ENCODE peak calls at places on chromosomes 12 and 14, in nine cellular contexts. N, B, T, K, A, O, P, U and Z are unnamed samples.

GRCh38 chr14:32702571-32702970 is 236.1 kb upstream of the NPAS3 start:
- DNase-seq in P (no peak), N (peak), K (peak), A (no peak), T (no peak), B (no peak), O (no peak), U (peak), Z (peak)

GRCh38 chr12:110035534-110036104 is 12.7 kb downstream of the C12orf76 start:
- DNase-seq in N (no peak), T (no peak), B (no peak), U (no peak), A (no peak), K (no peak), O (no peak), P (no peak), Z (no peak)

GRCh38 chr14:87955501-87955900 is 37.5 kb downstream of the GALC start:
- DNase-seq in P (peak), T (no peak), N (no peak), B (no peak), O (no peak), A (no peak), K (no peak), U (no peak), Z (no peak)

GRCh38 chr14:72608391-72609204 is 285.3 kb downstream of the DPF3 start:
- DNase-seq in P (peak), T (no peak), B (peak), A (no peak), N (peak), K (no peak), U (no peak), O (no peak), Z (no peak)

GRCh38 chr14:55731881-55732498 is 152.0 kb downstream of the KTN1 start:
- DNase-seq in O (no peak), T (no peak), A (peak), P (peak), U (no peak), B (peak), N (no peak), K (peak), Z (no peak)

GRCh38 chr14:103444837-103445524 is 59.8 kb downstream of the MARK3 start:
- DNase-seq in K (no peak), A (no peak), U (no peak), T (no peak), O (no peak), N (peak), B (no peak), P (no peak), Z (no peak)

GRCh38 chr12:54201001-54201794 is 12.4 kb upstream of the SMUG1 start:
- DNase-seq in A (peak), O (peak), K (peak), B (peak), P (peak), N (peak), U (peak), T (peak), Z (peak)

GRCh38 chr12:107027304-107028053 is 40.5 kb upstream of the MTERF2 start:
- DNase-seq in B (peak), K (no peak), P (peak), N (peak), U (no peak), O (no peak), A (peak), T (peak), Z (no peak)

GRCh38 chr12:105385141-105385540 is 54.6 kb downstream of the C12orf75 start:
- DNase-seq in N (peak), T (no peak), B (no peak), P (peak), O (no peak), A (no peak), K (no peak), U (no peak), Z (no peak)

GRCh38 chr12:123436017-123436964 is at the start of gene RILPL2:
- DNase-seq in T (peak), K (peak), O (peak), A (peak), P (peak), N (peak), B (peak), U (peak), Z (peak)

GRCh38 chr12:104750061-104750460 is 208.0 kb downstream of the SLC41A2 start:
- DNase-seq in P (peak), K (no peak), N (peak), O (peak), A (no peak), B (no peak), T (no peak), U (no peak), Z (no peak)

GRCh38 chr12:94872671-94873367 is 130.7 kb downstream of the NDUFA12 start:
- DNase-seq in K (peak), N (no peak), B (no peak), T (no peak), P (no peak), O (no peak), A (no peak), U (no peak), Z (peak)

GRCh38 chr12:124278389-124279101 is 16.3 kb upstream of the RFLNA start:
- DNase-seq in T (no peak), U (no peak), N (no peak), K (no peak), O (no peak), B (no peak), P (peak), A (no peak), Z (no peak)

GRCh38 chr12:131586761-131587160 is 124.1 kb upstream of the SFSWAP start:
- DNase-seq in P (no peak), U (no peak), K (no peak), B (no peak), O (no peak), T (no peak), A (no peak), N (no peak), Z (no peak)

GRCh38 chr14:49769581-49770211 is 1.7 kb downstream of the KLHDC2 start:
- DNase-seq in N (no peak), P (peak), K (no peak), U (no peak), A (no peak), B (no peak), T (no peak), O (no peak), Z (no peak)

GRCh38 chr12:80641936-80642335 is 65.5 kb upstream of the MYF6 start:
- DNase-seq in U (no peak), O (no peak), T (no peak), K (no peak), A (no peak), N (no peak), B (no peak), P (no peak), Z (no peak)

GRCh38 chr12:117051380-117051779 is 47.8 kb downstream of the TESC start:
- DNase-seq in P (no peak), N (no peak), T (no peak), O (no peak), K (no peak), A (no peak), U (no peak), B (no peak), Z (no peak)

GRCh38 chr14:101174980-101175606 is 271.6 kb upstream of the RTL1 start:
- DNase-seq in T (no peak), A (no peak), U (no peak), N (no peak), B (no peak), O (no peak), K (no peak), P (no peak), Z (no peak)

GRCh38 chr12:54421175-54421872 is 2.3 kb upstream of the ITGA5 start:
- DNase-seq in O (no peak), A (no peak), U (peak), K (no peak), T (no peak), N (peak), B (no peak), P (no peak), Z (no peak)

GRCh38 chr12:12507121-12507520 is 55.5 kb downstream of the DUSP16 start:
- DNase-seq in P (peak), K (no peak), O (no peak), T (no peak), U (no peak), A (no peak), B (no peak), N (no peak), Z (no peak)

GRCh38 chr14:35147711-35148110 is 25.4 kb downstream of the PRORP start:
- DNase-seq in U (no peak), T (no peak), A (no peak), K (no peak), O (no peak), B (no peak), N (no peak), P (no peak), Z (no peak)

GRCh38 chr12:65699251-65699650 is 125.0 kb upstream of the HMGA2 start:
- DNase-seq in U (no peak), T (no peak), N (peak), K (no peak), P (peak), B (peak), A (no peak), O (no peak), Z (no peak)

GRCh38 chr12:5369298-5369697 is 62.6 kb upstream of the NTF3 start:
- DNase-seq in K (no peak), U (no peak), B (no peak), T (no peak), N (no peak), O (no peak), P (no peak), A (no peak), Z (no peak)

GRCh38 chr14:103740991-103741689 is 25.5 kb downstream of the ZFYVE21 start:
- DNase-seq in K (no peak), T (no peak), A (no peak), N (peak), U (no peak), O (no peak), P (peak), B (no peak), Z (peak)

GRCh38 chr14:93456356-93456755 is 25.6 kb downstream of the UNC79 start:
- DNase-seq in O (no peak), T (no peak), P (no peak), B (no peak), N (no peak), A (no peak), K (no peak), U (no peak), Z (no peak)

GRCh38 chr12:70122804-70123203 is 120.4 kb upstream of the CNOT2 start:
- DNase-seq in A (no peak), B (no peak), P (no peak), O (no peak), U (no peak), K (no peak), N (no peak), T (no peak), Z (no peak)